ENCODE peak calls at places on chromosomes 16 and 17, in ten cellular contexts. V, I, D, A, P, J, Z, B, R and K are unnamed samples.

GRCh38 chr17:56577810-56578209 is 15.7 kb upstream of the NOG start:
- DNase-seq in V (no peak), I (no peak), D (no peak), A (no peak), P (no peak), J (no peak), Z (no peak), B (no peak), R (no peak), K (no peak)

GRCh38 chr17:57657211-57657610 is 87.9 kb downstream of the CCDC182 start:
- DNase-seq in V (no peak), I (no peak), D (no peak), A (no peak), P (no peak), J (no peak), Z (no peak), B (no peak), R (no peak), K (no peak)

GRCh38 chr16:4694664-4695451 is 1.5 kb downstream of the NUDT16L1 start:
- DNase-seq in V (peak), I (no peak), D (no peak), A (no peak), P (no peak), J (no peak), Z (no peak), B (no peak), R (no peak), K (no peak)

GRCh38 chr17:66235377-66235994 is 6.3 kb upstream of the APOH start:
- DNase-seq in V (no peak), I (no peak), D (no peak), A (no peak), P (no peak), J (no peak), Z (no peak), B (no peak), R (no peak), K (no peak)

GRCh38 chr17:1515640-1516402 is 591 bp downstream of the INPP5K start:
- DNase-seq in V (peak), I (peak), D (peak), A (peak), P (peak), J (peak), Z (peak), B (no peak), R (peak), K (peak)

GRCh38 chr17:1110844-1111598 is 68.8 kb downstream of the ABR start:
- DNase-seq in V (peak), I (peak), D (no peak), A (peak), P (peak), J (no peak), Z (peak), B (no peak), R (no peak), K (no peak)

GRCh38 chr17:41329279-41329925 is 13.9 kb upstream of the KRTAP17-1 start:
- DNase-seq in V (no peak), I (peak), D (no peak), A (peak), P (no peak), J (peak), Z (peak), B (no peak), R (no peak), K (no peak)

GRCh38 chr17:46809110-46809571 is 9.4 kb downstream of the WNT3 start:
- DNase-seq in V (no peak), I (no peak), D (no peak), A (no peak), P (no peak), J (no peak), Z (no peak), B (no peak), R (no peak), K (no peak)

GRCh38 chr16:651844-652243 is 2.7 kb downstream of the WDR90 start:
- DNase-seq in V (no peak), I (no peak), D (no peak), A (no peak), P (no peak), J (no peak), Z (no peak), B (no peak), R (no peak), K (no peak)

GRCh38 chr17:39231587-39232551 is 6.1 kb upstream of the STAC2 start:
- DNase-seq in V (peak), I (peak), D (peak), A (peak), P (no peak), J (peak), Z (peak), B (no peak), R (peak), K (peak)

GRCh38 chr17:40515491-40516041 is 14.1 kb upstream of the TNS4 start:
- DNase-seq in V (peak), I (no peak), D (no peak), A (no peak), P (no peak), J (no peak), Z (no peak), B (no peak), R (no peak), K (no peak)

GRCh38 chr16:30876867-30877266 is 17.0 kb downstream of the BCL7C start:
- DNase-seq in V (no peak), I (no peak), D (no peak), A (no peak), P (no peak), J (no peak), Z (peak), B (no peak), R (no peak), K (no peak)

GRCh38 chr17:34883106-34884000 is 77.9 kb downstream of the CCT6B start:
- DNase-seq in V (no peak), I (no peak), D (no peak), A (no peak), P (no peak), J (no peak), Z (no peak), B (no peak), R (no peak), K (no peak)

GRCh38 chr17:18959071-18959844 is 7.3 kb downstream of the SLC5A10 start:
- DNase-seq in V (peak), I (no peak), D (no peak), A (no peak), P (no peak), J (no peak), Z (no peak), B (no peak), R (no peak), K (no peak)

GRCh38 chr17:7042507-7043194 is 1.2 kb downstream of the SLC16A11 start:
- DNase-seq in V (no peak), I (no peak), D (peak), A (no peak), P (no peak), J (no peak), Z (no peak), B (no peak), R (no peak), K (peak)

GRCh38 chr17:63760771-63761539 is 12.4 kb downstream of the CCDC47 start:
- DNase-seq in V (no peak), I (no peak), D (no peak), A (no peak), P (no peak), J (no peak), Z (peak), B (no peak), R (no peak), K (no peak)

GRCh38 chr16:12546918-12547607 is 256.6 kb downstream of the CPPED1 start:
- DNase-seq in V (no peak), I (no peak), D (no peak), A (no peak), P (no peak), J (no peak), Z (no peak), B (no peak), R (no peak), K (peak)

GRCh38 chr17:19384723-19385391 is 2.1 kb downstream of the MFAP4 start:
- DNase-seq in V (peak), I (peak), D (no peak), A (peak), P (no peak), J (peak), Z (peak), B (peak), R (no peak), K (no peak)

GRCh38 chr16:31042866-31043265 is 9.5 kb downstream of the STX4 start:
- DNase-seq in V (no peak), I (no peak), D (no peak), A (no peak), P (no peak), J (no peak), Z (no peak), B (no peak), R (no peak), K (no peak)

GRCh38 chr17:80780381-80781187 is 211.1 kb upstream of the CHMP6 start:
- DNase-seq in V (no peak), I (no peak), D (peak), A (no peak), P (no peak), J (no peak), Z (peak), B (no peak), R (no peak), K (peak)

GRCh38 chr17:32441886-32442285 is 2.4 kb upstream of the PSMD11 start:
- DNase-seq in V (no peak), I (no peak), D (no peak), A (no peak), P (no peak), J (no peak), Z (no peak), B (no peak), R (no peak), K (no peak)

GRCh38 chr17:13014801-13015200 is 3.0 kb downstream of the ELAC2 start:
- DNase-seq in V (no peak), I (no peak), D (no peak), A (no peak), P (no peak), J (no peak), Z (no peak), B (no peak), R (no peak), K (no peak)

GRCh38 chr17:13016881-13017622 is 775 bp downstream of the ELAC2 start:
- DNase-seq in V (no peak), I (no peak), D (peak), A (no peak), P (no peak), J (no peak), Z (peak), B (no peak), R (no peak), K (no peak)

DNA sequence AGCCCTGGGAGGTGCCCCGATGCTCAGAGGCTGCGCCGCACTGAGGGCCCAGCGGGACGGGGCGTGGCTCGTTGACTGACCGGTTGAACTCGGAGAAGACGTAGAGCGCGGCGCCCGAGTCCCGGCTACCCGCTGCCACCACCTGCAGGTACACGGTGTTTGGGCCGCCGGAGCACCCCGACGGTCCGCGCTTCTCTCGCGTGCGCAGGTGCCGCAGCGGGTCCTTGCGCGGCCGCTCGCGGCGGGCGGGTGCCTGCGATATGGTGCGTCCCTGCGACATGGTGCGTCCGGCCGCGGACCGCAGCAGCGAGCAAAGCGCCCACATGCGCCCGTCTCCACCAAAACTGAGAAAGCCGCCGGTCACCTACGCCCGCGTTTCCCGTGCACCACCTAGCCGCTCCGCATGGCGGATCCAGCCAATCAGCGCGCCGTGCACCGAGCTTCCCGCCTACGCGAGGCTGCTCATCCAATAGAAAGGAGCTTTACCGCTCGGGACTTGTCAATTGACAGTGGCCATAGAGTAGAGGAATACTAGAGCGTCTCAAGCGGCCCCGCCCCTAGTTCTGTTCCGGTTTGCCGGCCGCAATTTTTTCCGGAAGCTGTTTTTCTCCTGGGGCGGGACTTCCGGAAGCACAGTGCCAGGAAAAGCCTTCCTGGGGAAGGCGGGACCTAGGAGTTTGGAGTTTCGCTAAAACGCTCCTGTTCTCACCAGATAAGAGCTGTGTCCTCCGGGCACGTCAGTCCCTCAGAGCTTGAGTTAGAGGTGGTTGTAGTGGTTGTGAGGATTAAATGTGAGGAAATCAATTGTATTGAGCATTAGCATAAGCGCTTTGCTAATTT is at the start of gene ELAC2:
- DNase-seq in V (peak), I (peak), D (peak), A (peak), P (peak), J (peak), Z (peak), B (peak), R (peak), K (peak)
- TF ChIP-seq CTCF in V (no peak), I (peak), D (no peak), A (peak), P (no peak), J (no peak), Z (no peak), B (no peak), R (peak), K (no peak)

DNA sequence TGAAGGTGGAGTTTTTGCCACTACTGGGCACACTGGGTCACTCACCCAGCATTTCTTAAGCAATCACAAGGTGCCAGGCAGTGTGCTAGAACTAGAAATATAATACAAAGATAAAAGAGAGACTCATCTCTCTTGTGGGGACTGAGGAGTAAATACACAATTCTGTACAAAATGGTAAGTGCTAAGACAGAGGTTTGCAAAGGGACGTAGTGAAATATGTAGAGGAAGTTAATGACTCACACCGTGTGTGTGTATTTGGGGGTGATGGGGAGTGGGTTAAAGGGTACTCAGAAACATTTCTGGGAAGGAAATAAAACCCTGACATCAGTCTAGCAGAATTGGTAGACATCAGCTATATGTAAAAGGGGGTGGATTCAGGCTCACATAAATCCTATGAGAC is 389.3 kb downstream of the CA10 start:
- DNase-seq in V (no peak), I (no peak), D (no peak), A (no peak), P (no peak), J (no peak), Z (no peak), B (no peak), R (no peak), K (no peak)
- TF ChIP-seq CTCF in V (no peak), I (no peak), D (no peak), A (no peak), P (no peak), J (no peak), Z (no peak), B (no peak), R (no peak), K (no peak)

GRCh38 chr17:4815043-4815675 is 8.2 kb downstream of the PLD2 start:
- DNase-seq in V (no peak), I (no peak), D (no peak), A (peak), P (no peak), J (no peak), Z (no peak), B (no peak), R (no peak), K (no peak)
- TF ChIP-seq CTCF in V (no peak), I (no peak), D (no peak), A (no peak), P (peak), J (no peak), Z (no peak), B (no peak), R (no peak), K (no peak)

GRCh38 chr16:49352923-49353322 is 20.7 kb upstream of the C16orf78 start:
- DNase-seq in V (no peak), I (peak), D (no peak), A (no peak), P (no peak), J (no peak), Z (peak), B (no peak), R (no peak), K (no peak)
- TF ChIP-seq CTCF in V (no peak), I (no peak), D (peak), A (no peak), P (peak), J (no peak), Z (peak), B (no peak), R (no peak), K (no peak)

DNA sequence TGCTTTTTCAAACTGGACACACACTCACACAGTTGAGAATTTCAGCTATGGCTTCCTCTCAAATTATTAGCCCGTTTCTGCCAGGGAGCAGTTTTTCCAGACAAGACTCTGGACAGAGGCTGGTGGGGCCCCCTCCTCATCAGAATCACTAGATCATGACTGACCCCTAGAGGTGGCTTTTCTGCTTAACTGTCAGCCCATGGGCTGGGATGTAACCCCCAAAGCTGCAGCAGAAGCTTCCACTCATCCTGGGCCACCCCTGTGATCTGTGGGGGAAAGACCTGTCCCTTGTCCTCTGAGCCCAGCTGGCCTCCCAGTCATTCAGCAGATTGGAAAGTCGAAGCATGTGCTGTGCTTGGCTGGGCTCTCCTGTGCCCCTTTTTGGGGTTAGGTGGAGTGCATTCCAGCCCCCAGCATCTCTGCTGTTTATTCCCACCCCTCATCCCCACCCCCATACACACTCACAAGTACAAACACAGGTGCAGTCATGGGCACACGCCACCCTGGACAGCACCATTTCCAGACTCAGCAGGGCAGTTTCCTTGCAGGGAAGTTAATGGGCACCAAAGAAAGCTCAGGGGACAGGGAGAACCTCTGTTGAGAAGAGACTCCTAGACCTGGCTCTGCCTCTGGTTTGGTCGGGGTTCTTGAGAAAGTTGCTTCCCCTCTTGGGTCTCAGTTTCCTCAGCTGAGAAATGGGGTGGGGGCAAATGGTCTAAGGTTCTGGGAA is 77.6 kb upstream of the RBL2 start:
- DNase-seq in V (no peak), I (no peak), D (no peak), A (no peak), P (no peak), J (no peak), Z (no peak), B (peak), R (no peak), K (no peak)
- TF ChIP-seq CTCF in V (no peak), I (no peak), D (no peak), A (no peak), P (no peak), J (no peak), Z (no peak), B (no peak), R (no peak), K (no peak)

GRCh38 chr17:37088913-37089312 is 140.2 kb downstream of the AATF start:
- DNase-seq in V (no peak), I (no peak), D (no peak), A (no peak), P (no peak), J (no peak), Z (no peak), B (no peak), R (no peak), K (no peak)
- TF ChIP-seq CTCF in V (no peak), I (no peak), D (no peak), A (no peak), P (peak), J (no peak), Z (no peak), B (no peak), R (no peak), K (no peak)

GRCh38 chr17:75942473-75942872 is 1.6 kb upstream of the FBF1 start:
- DNase-seq in V (no peak), I (no peak), D (no peak), A (no peak), P (no peak), J (no peak), Z (no peak), B (no peak), R (no peak), K (no peak)

GRCh38 chr17:75945202-75945601 is 4.4 kb upstream of the FBF1 start:
- DNase-seq in V (no peak), I (no peak), D (no peak), A (no peak), P (no peak), J (no peak), Z (no peak), B (no peak), R (no peak), K (no peak)

GRCh38 chr17:75937652-75938051 is 3.2 kb downstream of the FBF1 start:
- DNase-seq in V (no peak), I (no peak), D (no peak), A (no peak), P (no peak), J (no peak), Z (no peak), B (no peak), R (no peak), K (no peak)

GRCh38 chr17:75941442-75941819 is 589 bp upstream of the FBF1 start:
- DNase-seq in V (no peak), I (peak), D (no peak), A (no peak), P (no peak), J (no peak), Z (no peak), B (no peak), R (no peak), K (no peak)

DNA sequence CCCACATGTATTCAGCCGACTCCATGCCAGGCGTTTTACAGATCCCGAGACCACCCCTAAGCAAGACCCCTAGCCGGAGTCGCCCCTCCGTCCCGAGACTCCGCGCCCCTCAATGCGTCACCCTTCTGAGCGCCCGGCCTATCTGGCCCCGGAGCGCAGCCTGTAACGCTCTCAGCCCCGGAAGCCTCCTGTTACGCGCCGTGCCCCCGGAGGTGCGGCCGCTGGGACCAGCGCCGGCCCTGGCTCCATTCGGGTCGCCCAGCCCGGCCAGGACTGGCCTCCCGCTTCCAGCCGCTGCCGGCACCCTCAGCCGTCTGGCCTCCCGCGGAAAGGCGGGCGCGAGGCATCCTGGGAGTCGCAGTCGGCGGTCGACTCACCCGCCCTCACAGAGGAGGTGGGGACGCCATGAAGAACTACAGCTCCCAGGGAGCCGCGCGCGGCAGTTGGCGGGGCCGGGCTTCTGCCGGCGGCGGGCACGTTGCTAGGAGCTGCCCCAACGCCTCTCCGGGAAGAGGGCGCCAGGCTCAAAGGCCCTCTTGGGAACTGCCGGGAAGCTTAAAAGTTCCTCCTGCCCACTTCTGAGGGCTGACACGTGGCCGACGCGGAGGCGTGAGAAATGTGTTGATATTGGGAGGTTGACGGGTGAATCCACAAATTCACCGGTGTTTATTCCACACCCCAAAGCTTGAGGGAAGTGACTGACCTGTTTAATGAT is at the start of gene FBF1:
- DNase-seq in V (peak), I (peak), D (peak), A (peak), P (peak), J (peak), Z (peak), B (peak), R (peak), K (peak)
- TF ChIP-seq CTCF in V (no peak), I (no peak), D (peak), A (peak), P (no peak), J (no peak), Z (no peak), B (no peak), R (no peak), K (no peak)